ENCODE peak calls at places on chromosome 17, in six cellular contexts. E is fibroblast of pulmonary artery; C is CD8-positive, alpha-beta T cell; G is mucosa of descending colon; N is uterus; J is AG04450. S is an unnamed sample.

GRCh38 chr17:29376667-29377268 is 13.4 kb upstream of the TAOK1 start:
- DNase-seq in J (peak), G (no peak), N (no peak), C (no peak), E (peak), S (peak)

GRCh38 chr17:82212331-82213250 is at the start of gene CCDC57:
- DNase-seq in C (no peak), G (peak), N (peak), E (peak), J (no peak), S (peak)

GRCh38 chr17:27455914-27456680 is at the start of gene KSR1:
- DNase-seq in J (no peak), C (peak), N (peak), E (peak), G (peak), S (peak)

GRCh38 chr17:3935140-3935542 is 18.9 kb upstream of the P2RX1 start:
- DNase-seq in C (no peak), E (peak), G (no peak), J (peak), N (no peak), S (peak)

GRCh38 chr17:21242026-21242700 is 11.0 kb downstream of the NATD1 start:
- DNase-seq in J (no peak), C (no peak), E (no peak), G (no peak), N (no peak), S (peak)

GRCh38 chr17:28252436-28252835 is 66.6 kb upstream of the TMEM97 start:
- DNase-seq in G (no peak), E (no peak), J (no peak), C (no peak), N (no peak), S (peak)

GRCh38 chr17:2179615-2180295 is 123.8 kb downstream of the SMG6 start:
- DNase-seq in J (peak), E (peak), G (no peak), N (peak), C (no peak), S (peak)

GRCh38 chr17:17186051-17186450 is 20.1 kb downstream of the PLD6 start:
- DNase-seq in N (no peak), J (no peak), G (no peak), E (no peak), C (no peak), S (no peak)

GRCh38 chr17:12729086-12729485 is 60.2 kb upstream of the ARHGAP44 start:
- DNase-seq in C (no peak), G (no peak), N (no peak), E (peak), J (no peak), S (no peak)

GRCh38 chr17:29089601-29090044 is 46.7 kb downstream of the PIPOX start:
- DNase-seq in N (no peak), G (no peak), C (no peak), E (no peak), J (no peak), S (no peak)

DNA sequence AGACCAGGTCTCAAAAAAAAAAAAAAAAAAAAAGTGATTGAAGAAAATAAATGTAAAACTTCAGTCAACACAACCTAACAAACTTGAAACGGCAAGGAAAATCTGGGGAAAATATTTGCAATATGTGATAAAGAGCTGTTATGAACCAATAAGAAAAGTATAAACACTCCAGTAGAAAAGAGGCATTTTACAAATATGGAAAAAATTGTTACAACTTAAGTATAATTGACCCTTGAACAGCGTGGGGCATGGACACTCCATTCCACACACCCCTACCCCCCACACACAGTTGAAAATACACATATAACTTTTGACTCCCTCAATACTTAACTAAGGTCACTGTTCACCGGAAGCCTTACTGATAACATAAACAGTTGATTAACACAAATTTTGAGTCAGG is 20.7 kb downstream of the MFSD11 start:
- DNase-seq in C (no peak), E (no peak), J (no peak), G (no peak), N (no peak), S (no peak)
- H3K4me3 ChIP-seq in C (no peak), E (no peak), J (no peak), G (no peak), N (no peak), S (no peak)

GRCh38 chr17:64022631-64023063 is 2.2 kb upstream of the ICAM2 start:
- DNase-seq in E (no peak), C (no peak), J (no peak), N (no peak), G (no peak), S (no peak)
- TF ChIP-seq CTCF in E (no peak), C (no peak), J (no peak), N (no peak), G (no peak), S (no peak)

GRCh38 chr17:8674344-8675305 is 44.1 kb upstream of the MYH10 start:
- DNase-seq in J (no peak), G (peak), E (peak), C (no peak), N (peak), S (peak)
- H3K4me3 ChIP-seq in J (no peak), G (no peak), E (no peak), C (no peak), N (no peak), S (no peak)

GRCh38 chr17:31533546-31534155 is 142.2 kb downstream of the RAB11FIP4 start:
- DNase-seq in C (no peak), N (no peak), J (peak), G (no peak), E (peak), S (peak)
- TF ChIP-seq CTCF in C (no peak), N (no peak), J (peak), G (no peak), E (peak), S (peak)

S was measured in AG10803.